ENCODE peak calls at places on chromosomes 12 and 14, in eight cellular contexts. S is naive thymus-derived CD4-positive, alpha-beta T cell; B is stimulated activated CD4-positive, alpha-beta T cell treated with anti-CD3 and anti-CD28 coated beads, Interleukin-4, amount 100 ng/mL, for 24 hours; G is kidney tubule cell; U is WTC11; D is sciatic nerve; Z is fibroblast of lung; Q is fibroblast of gingiva. I is an unnamed sample.
A peak's percentile ranks its signal among the peaks of the same experiment; 100 is the strongest.

GRCh38 chr12:15304296-15304695 is 18.0 kb upstream of the PTPRO start:
- DNase-seq in S (no peak), B (no peak), G (no peak), U (no peak), D (no peak), Z (no peak), Q (no peak), I (no peak)

GRCh38 chr12:102407776-102408486 is 72.4 kb downstream of the IGF1 start:
- DNase-seq in S (no peak), B (no peak), G (peak; percentile 64), U (no peak), D (no peak), Z (peak; percentile 68), Q (no peak), I (no peak)

GRCh38 chr14:60106341-60106740 is 14.6 kb downstream of the PCNX4 start:
- DNase-seq in S (no peak), B (no peak), G (peak; percentile 66), U (no peak), D (no peak), Z (peak; percentile 86), Q (peak; percentile 45), I (no peak)

GRCh38 chr12:110917961-110918360 is 2.4 kb downstream of the MYL2 start:
- DNase-seq in S (no peak), B (no peak), G (peak; percentile 35), U (no peak), D (no peak), Z (peak; percentile 45), Q (no peak), I (no peak)

GRCh38 chr14:99554757-99555531 is 49.1 kb downstream of the CCDC85C start:
- DNase-seq in S (no peak), B (no peak), G (peak; percentile 35), U (no peak), D (no peak), Z (no peak), Q (no peak), I (no peak)

GRCh38 chr12:85955127-85955526 is 81.0 kb downstream of the NTS start:
- DNase-seq in S (no peak), B (no peak), G (no peak), U (no peak), D (no peak), Z (no peak), Q (no peak), I (no peak)

GRCh38 chr14:44180975-44181374 is 326.1 kb downstream of the FSCB start:
- DNase-seq in S (no peak), B (no peak), G (no peak), U (no peak), D (no peak), Z (no peak), Q (peak; percentile 39), I (no peak)

GRCh38 chr14:54566152-54566409 is 847 bp upstream of the SAMD4A start:
- DNase-seq in S (no peak), B (no peak), G (no peak), U (no peak), D (no peak), Z (no peak), Q (no peak), I (no peak)

I was measured in B cell.